ENCODE peak calls at places on chromosome 11, in seven cellular contexts. One of them, this sample, is unnamed.

GRCh38 chr11:1856306-1857005 is 3.6 kb downstream of the LSP1 start:
- DNase-seq in HFF-Myc: no peak
- DNase-seq in MCF 10A: no peak
- DNase-seq in stimulated activated naive B cell treated with anti-CD40 and anti-IgM and Interleukin-4, amounts not matched to agents 10 μg/mL and 1 μg/mL and 100 μg/mL, for 72 hours: no peak
- DNase-seq in GM23338: no peak
- DNase-seq in SK-MEL-5: no peak
- DNase-seq in AG04449: no peak
- DNase-seq in this sample: no peak

GRCh38 chr11:47189100-47189834 is 3.0 kb upstream of the PACSIN3 start:
- DNase-seq in HFF-Myc: no peak
- DNase-seq in MCF 10A: peak
- DNase-seq in stimulated activated naive B cell treated with anti-CD40 and anti-IgM and Interleukin-4, amounts not matched to agents 10 μg/mL and 1 μg/mL and 100 μg/mL, for 72 hours: no peak
- DNase-seq in GM23338: no peak
- DNase-seq in SK-MEL-5: peak
- DNase-seq in AG04449: peak
- DNase-seq in this sample: no peak

GRCh38 chr11:639324-639977 is 2.4 kb downstream of the DRD4 start:
- DNase-seq in HFF-Myc: no peak
- DNase-seq in MCF 10A: no peak
- DNase-seq in stimulated activated naive B cell treated with anti-CD40 and anti-IgM and Interleukin-4, amounts not matched to agents 10 μg/mL and 1 μg/mL and 100 μg/mL, for 72 hours: no peak
- DNase-seq in GM23338: no peak
- DNase-seq in SK-MEL-5: no peak
- DNase-seq in AG04449: no peak
- DNase-seq in this sample: no peak

GRCh38 chr11:102390667-102391449 is 43.8 kb downstream of the BIRC2 start:
- DNase-seq in HFF-Myc: no peak
- DNase-seq in MCF 10A: peak
- DNase-seq in stimulated activated naive B cell treated with anti-CD40 and anti-IgM and Interleukin-4, amounts not matched to agents 10 μg/mL and 1 μg/mL and 100 μg/mL, for 72 hours: peak
- DNase-seq in GM23338: peak
- DNase-seq in SK-MEL-5: peak
- DNase-seq in AG04449: no peak
- DNase-seq in this sample: peak

GRCh38 chr11:71286701-71287643 is 34.6 kb upstream of the SHANK2 start:
- DNase-seq in HFF-Myc: peak
- DNase-seq in MCF 10A: peak
- DNase-seq in stimulated activated naive B cell treated with anti-CD40 and anti-IgM and Interleukin-4, amounts not matched to agents 10 μg/mL and 1 μg/mL and 100 μg/mL, for 72 hours: no peak
- DNase-seq in GM23338: no peak
- DNase-seq in SK-MEL-5: no peak
- DNase-seq in AG04449: peak
- DNase-seq in this sample: no peak

GRCh38 chr11:105861225-105861624 is 160.8 kb downstream of the MSANTD4 start:
- DNase-seq in HFF-Myc: no peak
- DNase-seq in MCF 10A: peak
- DNase-seq in stimulated activated naive B cell treated with anti-CD40 and anti-IgM and Interleukin-4, amounts not matched to agents 10 μg/mL and 1 μg/mL and 100 μg/mL, for 72 hours: no peak
- DNase-seq in GM23338: peak
- DNase-seq in SK-MEL-5: no peak
- DNase-seq in AG04449: no peak
- DNase-seq in this sample: peak

GRCh38 chr11:25566298-25567200 is 765.4 kb upstream of the ANO3 start:
- DNase-seq in HFF-Myc: no peak
- DNase-seq in MCF 10A: peak
- DNase-seq in stimulated activated naive B cell treated with anti-CD40 and anti-IgM and Interleukin-4, amounts not matched to agents 10 μg/mL and 1 μg/mL and 100 μg/mL, for 72 hours: no peak
- DNase-seq in GM23338: no peak
- DNase-seq in SK-MEL-5: no peak
- DNase-seq in AG04449: no peak
- DNase-seq in this sample: peak

GRCh38 chr11:121930004-121930965 is 185.7 kb downstream of the BLID start:
- DNase-seq in HFF-Myc: no peak
- DNase-seq in MCF 10A: no peak
- DNase-seq in stimulated activated naive B cell treated with anti-CD40 and anti-IgM and Interleukin-4, amounts not matched to agents 10 μg/mL and 1 μg/mL and 100 μg/mL, for 72 hours: peak
- DNase-seq in GM23338: peak
- DNase-seq in SK-MEL-5: no peak
- DNase-seq in AG04449: no peak
- DNase-seq in this sample: no peak

GRCh38 chr11:16902182-16902581 is 112.0 kb downstream of the PLEKHA7 start:
- DNase-seq in HFF-Myc: no peak
- DNase-seq in MCF 10A: peak
- DNase-seq in stimulated activated naive B cell treated with anti-CD40 and anti-IgM and Interleukin-4, amounts not matched to agents 10 μg/mL and 1 μg/mL and 100 μg/mL, for 72 hours: peak
- DNase-seq in GM23338: no peak
- DNase-seq in SK-MEL-5: peak
- DNase-seq in AG04449: no peak
- DNase-seq in this sample: no peak

GRCh38 chr11:104962852-104963251 is 5.5 kb downstream of the CASP4 start:
- DNase-seq in HFF-Myc: no peak
- DNase-seq in MCF 10A: no peak
- DNase-seq in stimulated activated naive B cell treated with anti-CD40 and anti-IgM and Interleukin-4, amounts not matched to agents 10 μg/mL and 1 μg/mL and 100 μg/mL, for 72 hours: no peak
- DNase-seq in GM23338: no peak
- DNase-seq in SK-MEL-5: no peak
- DNase-seq in AG04449: no peak
- DNase-seq in this sample: no peak

GRCh38 chr11:61956191-61957027 is 6.3 kb downstream of the BEST1 start:
- DNase-seq in HFF-Myc: no peak
- DNase-seq in MCF 10A: no peak
- DNase-seq in stimulated activated naive B cell treated with anti-CD40 and anti-IgM and Interleukin-4, amounts not matched to agents 10 μg/mL and 1 μg/mL and 100 μg/mL, for 72 hours: no peak
- DNase-seq in GM23338: no peak
- DNase-seq in SK-MEL-5: no peak
- DNase-seq in AG04449: no peak
- DNase-seq in this sample: no peak

GRCh38 chr11:45233121-45233803 is 52.9 kb downstream of the SYT13 start:
- DNase-seq in HFF-Myc: peak
- DNase-seq in MCF 10A: peak
- DNase-seq in stimulated activated naive B cell treated with anti-CD40 and anti-IgM and Interleukin-4, amounts not matched to agents 10 μg/mL and 1 μg/mL and 100 μg/mL, for 72 hours: peak
- DNase-seq in GM23338: peak
- DNase-seq in SK-MEL-5: peak
- DNase-seq in AG04449: no peak
- DNase-seq in this sample: peak